ENCODE peak calls at places on chromosomes 7 and 10, in six cellular contexts. B is stimulated activated CD4-positive, alpha-beta T cell treated with anti-CD3 and anti-CD28 coated beads, TNF-alpha, amount 100 ng/mL, for 4 hours; G is LoVo; K is SK-MEL-5; F is ecto neural progenitor cell; X is substantia nigra. D is an unnamed sample.

GRCh38 chr7:134513169-134513752 is 14.1 kb upstream of the AKR1B10 start:
- DNase-seq in X (no peak), B (no peak), G (peak; percentile 76), K (peak; percentile 77), F (peak; percentile 56), D (no peak)

GRCh38 chr7:93119191-93119905 is 1.6 kb upstream of the SAMD9 start:
- DNase-seq in F (no peak), K (peak; percentile 29), B (no peak), X (no peak), G (no peak), D (no peak)

GRCh38 chr7:87219545-87220025 is at the start of gene TMEM243:
- DNase-seq in G (peak; percentile 79), K (peak; percentile 68), B (peak; percentile 81), X (peak; percentile 10), F (peak; percentile 71), D (peak; percentile 92)

GRCh38 chr7:45721949-45722598 is 147.9 kb downstream of the ADCY1 start:
- DNase-seq in B (no peak), X (no peak), G (no peak), F (no peak), K (no peak), D (no peak)

GRCh38 chr7:12770227-12770975 is 83.0 kb downstream of the ARL4A start:
- DNase-seq in F (no peak), K (no peak), X (no peak), G (peak; percentile 41), B (no peak), D (no peak)

GRCh38 chr10:58781873-58782488 is 269.3 kb downstream of the BICC1 start:
- DNase-seq in F (no peak), G (peak; percentile 54), K (peak; percentile 63), X (no peak), B (no peak), D (no peak)

GRCh38 chr10:78852856-78853255 is 215.9 kb upstream of the ZMIZ1 start:
- DNase-seq in B (no peak), K (peak; percentile 59), G (no peak), F (peak; percentile 64), X (no peak), D (no peak)

GRCh38 chr7:6166443-6166871 is 106.0 kb downstream of the CYTH3 start:
- DNase-seq in G (no peak), K (no peak), X (no peak), F (no peak), B (no peak), D (no peak)

GRCh38 chr10:132036153-132036886 is 29.4 kb upstream of the JAKMIP3 start:
- DNase-seq in X (no peak), K (no peak), F (peak; percentile 73), B (no peak), G (no peak), D (no peak)

GRCh38 chr10:93456480-93456879 is 25.7 kb downstream of the MYOF start:
- DNase-seq in B (no peak), K (no peak), G (no peak), F (no peak), X (no peak), D (no peak)

GRCh38 chr7:43921423-43921822 is 4.8 kb upstream of the UBE2D4 start:
- DNase-seq in G (no peak), X (no peak), F (no peak), K (no peak), B (no peak), D (no peak)

GRCh38 chr10:90859321-90859751 is 1.5 kb upstream of the HTR7 start:
- DNase-seq in K (peak; percentile 56), X (no peak), F (no peak), G (no peak), B (no peak), D (no peak)

GRCh38 chr7:117872565-117873055 is 631 bp downstream of the CTTNBP2 start:
- DNase-seq in B (no peak), X (peak; percentile 9), K (peak; percentile 67), G (peak; percentile 45), F (peak; percentile 65), D (no peak)

GRCh38 chr7:27247000-27247399 is 4.4 kb downstream of the EVX1 start:
- DNase-seq in G (no peak), B (no peak), X (no peak), K (no peak), F (no peak), D (no peak)

D was measured in Right ventricle myocardium inferior.